ENCODE peak calls at places on chromosomes 6 and 20, in seven cellular contexts. P is A549, M is gastrocnemius medialis, U is adrenal gland, C is heart left ventricle, Q is IMR-90, D is uterus. Z is an unnamed sample.

GRCh38 chr6:23213651-23214050 is 644.3 kb downstream of the HDGFL1 start:
- DNase-seq in P (no peak), M (no peak), U (no peak), C (no peak), Q (peak; percentile 54), D (no peak), Z (no peak)

GRCh38 chr6:139376054-139376355 is 1.6 kb upstream of the CITED2 start:
- DNase-seq in P (no peak), M (peak; percentile 27), U (peak; percentile 39), C (peak; percentile 39), Q (no peak), D (no peak), Z (no peak)

GRCh38 chr6:169106176-169106575 is 147.5 kb downstream of the THBS2 start:
- DNase-seq in P (no peak), M (no peak), U (no peak), C (no peak), Q (peak; percentile 36), D (no peak), Z (no peak)

GRCh38 chr6:54267798-54268197 is 40.4 kb upstream of the TINAG start:
- DNase-seq in P (peak; percentile 61), M (no peak), U (peak; percentile 29), C (no peak), Q (peak; percentile 60), D (no peak), Z (peak; percentile 52)

GRCh38 chr6:11236351-11236750 is 3.9 kb upstream of the NEDD9 start:
- DNase-seq in P (no peak), M (no peak), U (no peak), C (no peak), Q (no peak), D (no peak), Z (no peak)

GRCh38 chr20:50477260-50477659 is 32.9 kb upstream of the PTPN1 start:
- DNase-seq in P (no peak), M (no peak), U (no peak), C (no peak), Q (no peak), D (no peak), Z (no peak)

GRCh38 chr6:154298297-154298696 is 58.3 kb downstream of the IPCEF1 start:
- DNase-seq in P (no peak), M (no peak), U (no peak), C (no peak), Q (peak; percentile 58), D (no peak), Z (no peak)

GRCh38 chr6:17998003-17998402 is 10.6 kb upstream of the KIF13A start:
- DNase-seq in P (no peak), M (no peak), U (no peak), C (no peak), Q (no peak), D (no peak), Z (no peak)

GRCh38 chr6:147530132-147531060 is 21.9 kb downstream of the SAMD5 start:
- DNase-seq in P (peak; percentile 9), M (no peak), U (no peak), C (no peak), Q (no peak), D (no peak), Z (no peak)

GRCh38 chr20:11777387-11777786 is 140.3 kb upstream of the BTBD3 start:
- DNase-seq in P (no peak), M (no peak), U (no peak), C (no peak), Q (no peak), D (no peak), Z (no peak)

GRCh38 chr20:4813839-4814695 is 92.4 kb downstream of the PRND start:
- DNase-seq in P (no peak), M (no peak), U (no peak), C (no peak), Q (no peak), D (no peak), Z (no peak)

GRCh38 chr6:4162345-4162744 is 27.0 kb upstream of the ECI2 start:
- DNase-seq in P (no peak), M (no peak), U (no peak), C (no peak), Q (no peak), D (no peak), Z (no peak)

GRCh38 chr20:57387463-57387862 is 3.7 kb upstream of the RBM38 start:
- DNase-seq in P (no peak), M (peak; percentile 9), U (no peak), C (no peak), Q (no peak), D (no peak), Z (peak; percentile 42)

GRCh38 chr6:66675906-66676305 is 968.9 kb upstream of the EYS start:
- DNase-seq in P (no peak), M (no peak), U (no peak), C (no peak), Q (no peak), D (no peak), Z (no peak)

GRCh38 chr6:79964607-79965081 is 17.3 kb upstream of the ELOVL4 start:
- DNase-seq in P (no peak), M (no peak), U (no peak), C (no peak), Q (no peak), D (no peak), Z (no peak)

GRCh38 chr6:85803721-85804120 is 161.0 kb upstream of the SYNCRIP start:
- DNase-seq in P (no peak), M (no peak), U (no peak), C (no peak), Q (no peak), D (no peak), Z (no peak)

GRCh38 chr20:35055445-35056276 is 36.9 kb downstream of the TRPC4AP start:
- DNase-seq in P (no peak), M (no peak), U (no peak), C (no peak), Q (peak; percentile 38), D (peak; percentile 19), Z (no peak)

GRCh38 chr20:4775322-4776078 is 53.8 kb downstream of the PRND start:
- DNase-seq in P (no peak), M (no peak), U (no peak), C (no peak), Q (no peak), D (no peak), Z (no peak)

GRCh38 chr20:54566224-54566750 is 90.9 kb downstream of the DOK5 start:
- DNase-seq in P (no peak), M (no peak), U (no peak), C (no peak), Q (no peak), D (no peak), Z (no peak)

GRCh38 chr6:98200084-98200483 is 634.3 kb upstream of the POU3F2 start:
- DNase-seq in P (no peak), M (no peak), U (no peak), C (no peak), Q (no peak), D (no peak), Z (no peak)

GRCh38 chr6:152594726-152595125 is 42.4 kb downstream of the SYNE1 start:
- DNase-seq in P (no peak), M (no peak), U (no peak), C (no peak), Q (no peak), D (no peak), Z (no peak)

GRCh38 chr6:134853111-134854055 is 96.5 kb downstream of the ALDH8A1 start:
- DNase-seq in P (no peak), M (peak; percentile 46), U (no peak), C (no peak), Q (peak; percentile 79), D (no peak), Z (no peak)

DNA sequence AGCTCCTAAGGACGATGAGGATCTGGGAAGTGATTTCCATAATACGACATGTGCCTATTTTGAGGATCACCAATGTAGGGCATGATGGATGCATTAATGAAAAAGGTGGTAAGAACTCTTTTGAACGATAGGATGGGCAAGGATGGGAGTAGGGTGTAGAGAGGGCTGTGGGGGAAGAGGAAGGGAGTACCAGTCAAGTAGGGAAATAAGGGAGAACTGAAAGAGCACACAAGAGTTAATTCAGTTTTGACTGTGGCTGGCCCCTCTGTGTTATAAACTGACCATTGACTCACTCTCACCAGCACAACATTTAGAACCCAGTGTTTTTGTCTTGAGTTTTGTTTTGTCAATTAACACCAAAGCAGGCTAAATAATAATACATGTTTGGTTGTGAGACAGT is 33.0 kb downstream of the SLC35D3 start:
- DNase-seq in P (no peak), M (no peak), U (no peak), C (no peak), Q (no peak), D (no peak), Z (no peak)
- H3K4me1 ChIP-seq in P (no peaks in the 10 kb centered on the region), M (no peaks in the 10 kb centered on the region), U (no peaks in the 10 kb centered on the region), C (no peaks in the 10 kb centered on the region), Q (peaks cover 2% of the 10 kb centered on the region), D (no peaks in the 10 kb centered on the region), Z (peaks cover 12% of the 10 kb centered on the region)

GRCh38 chr20:38446441-38447209 is 11.5 kb upstream of the SNHG17 start:
- DNase-seq in P (peak; percentile 95), M (peak; percentile 81), U (peak; percentile 91), C (peak; percentile 95), Q (peak; percentile 94), D (peak; percentile 91), Z (peak; percentile 97)
- TF ChIP-seq POLR2A in P (peak; percentile 88), M (peak; percentile 52), U (peak; percentile 72), C (peak; percentile 76), Q (peak; percentile 90), D (peak; percentile 56), Z (peak; percentile 81)

DNA sequence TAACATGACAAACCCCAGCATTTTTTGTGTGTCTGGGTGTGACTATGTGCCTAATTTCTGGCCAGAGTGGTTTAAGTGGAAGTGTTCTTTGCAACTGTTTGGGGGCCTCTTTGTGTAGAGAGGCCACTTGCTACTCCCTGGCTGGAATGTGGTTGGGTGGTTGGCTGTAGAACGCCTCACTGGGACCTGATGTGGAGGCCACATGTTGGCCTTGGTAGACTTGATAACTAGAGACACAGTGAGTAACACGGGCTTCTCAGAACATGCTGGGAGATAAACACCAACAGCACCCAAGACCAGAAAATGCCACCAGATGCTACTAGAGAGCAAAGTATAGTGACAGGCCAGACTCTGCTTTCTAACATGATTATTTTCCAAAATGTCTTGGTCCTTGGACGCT is 111.2 kb upstream of the ZFP64 start:
- DNase-seq in P (no peak), M (no peak), U (peak; percentile 13), C (no peak), Q (no peak), D (no peak), Z (no peak)
- H3K4me1 ChIP-seq in P (no peaks in the 10 kb centered on the region), M (no peaks in the 10 kb centered on the region), U (no peaks in the 10 kb centered on the region), C (no peaks in the 10 kb centered on the region), Q (no peaks in the 10 kb centered on the region), D (no peaks in the 10 kb centered on the region), Z (no peaks in the 10 kb centered on the region)

DNA sequence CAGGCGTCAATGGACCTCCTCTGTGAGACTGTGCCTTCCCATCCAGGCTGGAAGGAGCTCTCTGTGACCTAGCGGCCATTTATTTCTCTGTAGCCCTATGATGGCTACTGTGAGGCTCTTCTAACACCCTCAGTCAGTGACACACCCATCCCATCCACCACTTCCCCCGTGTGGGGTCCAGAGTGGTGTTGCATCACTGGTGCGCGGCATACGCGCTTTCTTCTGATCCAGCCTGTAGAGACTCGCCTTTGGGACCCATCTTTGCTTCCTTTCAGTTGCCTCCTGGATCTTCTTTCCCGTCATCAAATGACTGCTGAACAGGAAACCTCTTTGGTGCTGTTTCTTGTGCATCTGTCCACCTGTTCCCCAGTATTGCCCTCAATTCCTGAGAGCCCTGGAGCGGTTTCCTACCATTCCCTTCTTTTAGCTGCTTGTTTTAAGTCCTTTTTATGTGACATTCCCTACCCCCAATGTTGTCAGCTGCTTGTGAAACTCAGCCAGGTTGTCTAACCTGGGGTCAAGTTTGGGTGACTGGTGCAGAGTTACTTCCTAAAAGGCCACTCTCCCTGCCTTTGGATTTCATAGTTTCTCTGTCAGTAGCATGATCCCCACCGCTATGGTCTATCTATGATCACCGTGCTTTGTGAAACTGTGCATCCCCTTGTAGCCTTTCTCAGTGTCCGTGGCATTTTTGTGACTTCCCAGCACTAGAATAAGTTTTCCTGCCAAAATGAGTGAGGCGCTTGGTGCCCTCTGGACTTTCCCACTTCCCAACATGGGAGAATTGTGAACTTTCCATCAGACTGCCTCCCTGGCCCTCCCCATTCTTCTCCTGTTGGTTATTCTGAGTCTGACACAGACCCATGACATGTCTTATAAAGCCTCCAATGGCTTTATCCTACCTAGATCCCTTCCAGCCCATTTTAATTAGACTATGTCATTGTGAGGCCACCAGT is 5.7 kb downstream of the PRR3 start:
- DNase-seq in P (no peak), M (no peak), U (no peak), C (no peak), Q (no peak), D (no peak), Z (no peak)
- TF ChIP-seq POLR2A in P (no peak), M (no peak), U (no peak), C (no peak), Q (no peak), D (no peak), Z (no peak)